ENCODE peak calls at places on chromosome 7, in six cellular contexts. G is activated CD8-positive, alpha-beta T cell treated with anti-CD3 and anti-CD28 coated beads for 36 hours; A is endothelial cell; H is neural crest cell; P is astrocyte of the spinal cord; K is GM20000. C is an unnamed sample.

GRCh38 chr7:82348251-82348650 is 95.3 kb downstream of the CACNA2D1 start:
- DNase-seq in P (no peak), H (no peak), K (no peak), G (no peak), A (no peak), C (no peak)

GRCh38 chr7:51430480-51431086 is 114.0 kb upstream of the COBL start:
- DNase-seq in H (peak; percentile 70), A (peak; percentile 71), P (peak; percentile 39), K (peak; percentile 56), G (peak; percentile 63), C (peak; percentile 62)

GRCh38 chr7:18352339-18353255 is 143.0 kb upstream of the HDAC9 start:
- DNase-seq in P (peak; percentile 82), A (peak; percentile 60), H (peak; percentile 45), G (peak; percentile 46), K (peak; percentile 30), C (peak; percentile 12)

GRCh38 chr7:90692396-90692795 is 96.3 kb downstream of the CDK14 start:
- DNase-seq in G (no peak), H (no peak), K (no peak), P (peak; percentile 57), A (no peak), C (no peak)

GRCh38 chr7:103592844-103593243 is 146.8 kb upstream of the SLC26A5 start:
- DNase-seq in G (no peak), P (no peak), H (no peak), A (no peak), K (no peak), C (no peak)

GRCh38 chr7:137970263-137970975 is 31.5 kb downstream of the CREB3L2 start:
- DNase-seq in P (peak; percentile 92), K (no peak), A (no peak), G (no peak), H (no peak), C (no peak)

GRCh38 chr7:31122649-31123058 is 70.5 kb downstream of the ADCYAP1R1 start:
- DNase-seq in G (peak; percentile 64), H (peak; percentile 61), P (peak; percentile 85), A (peak; percentile 73), K (peak; percentile 51), C (peak; percentile 59)

GRCh38 chr7:42046483-42046882 is 190.5 kb downstream of the GLI3 start:
- DNase-seq in A (no peak), G (no peak), K (no peak), P (peak; percentile 39), H (no peak), C (no peak)

GRCh38 chr7:136687693-136688322 is 180.6 kb upstream of the CHRM2 start:
- DNase-seq in P (peak; percentile 31), K (peak; percentile 5), A (peak; percentile 22), G (peak; percentile 4), H (peak; percentile 14), C (peak; percentile 17)

GRCh38 chr7:150963707-150964559 is 14.2 kb downstream of the KCNH2 start:
- DNase-seq in P (no peak), A (no peak), H (no peak), K (no peak), G (no peak), C (no peak)

GRCh38 chr7:150966002-150966401 is 12.1 kb downstream of the KCNH2 start:
- DNase-seq in K (no peak), A (peak; percentile 57), G (no peak), P (no peak), H (no peak), C (no peak)

GRCh38 chr7:150965273-150965830 is 12.8 kb downstream of the KCNH2 start:
- DNase-seq in P (no peak), G (no peak), H (no peak), A (no peak), K (no peak), C (no peak)

GRCh38 chr7:150962743-150963399 is 15.2 kb downstream of the KCNH2 start:
- DNase-seq in G (peak; percentile 69), A (peak; percentile 69), P (peak; percentile 25), K (peak; percentile 89), H (peak; percentile 62), C (peak; percentile 92)

GRCh38 chr7:150964593-150965111 is 13.5 kb downstream of the KCNH2 start:
- DNase-seq in K (no peak), G (no peak), A (no peak), H (no peak), P (no peak), C (no peak)
- TF ChIP-seq CTCF in K (no peak), G (no peak), A (peak; percentile 21), H (no peak), P (no peak), C (no peak)

GRCh38 chr7:35816514-35816913 is 15.7 kb downstream of the SEPTIN7 start:
- DNase-seq in H (no peak), P (no peak), A (no peak), K (no peak), G (no peak), C (no peak)
- TF ChIP-seq CTCF in H (no peak), P (no peak), A (no peak), K (no peak), G (no peak), C (no peak)

GRCh38 chr7:35725280-35725680 is 30.3 kb upstream of the HERPUD2 start:
- DNase-seq in G (peak; percentile 72), P (no peak), A (no peak), K (peak; percentile 59), H (no peak), C (peak; percentile 64)
- TF ChIP-seq CTCF in G (peak; percentile 44), P (no peak), A (no peak), K (peak; percentile 34), H (no peak), C (peak; percentile 60)

DNA sequence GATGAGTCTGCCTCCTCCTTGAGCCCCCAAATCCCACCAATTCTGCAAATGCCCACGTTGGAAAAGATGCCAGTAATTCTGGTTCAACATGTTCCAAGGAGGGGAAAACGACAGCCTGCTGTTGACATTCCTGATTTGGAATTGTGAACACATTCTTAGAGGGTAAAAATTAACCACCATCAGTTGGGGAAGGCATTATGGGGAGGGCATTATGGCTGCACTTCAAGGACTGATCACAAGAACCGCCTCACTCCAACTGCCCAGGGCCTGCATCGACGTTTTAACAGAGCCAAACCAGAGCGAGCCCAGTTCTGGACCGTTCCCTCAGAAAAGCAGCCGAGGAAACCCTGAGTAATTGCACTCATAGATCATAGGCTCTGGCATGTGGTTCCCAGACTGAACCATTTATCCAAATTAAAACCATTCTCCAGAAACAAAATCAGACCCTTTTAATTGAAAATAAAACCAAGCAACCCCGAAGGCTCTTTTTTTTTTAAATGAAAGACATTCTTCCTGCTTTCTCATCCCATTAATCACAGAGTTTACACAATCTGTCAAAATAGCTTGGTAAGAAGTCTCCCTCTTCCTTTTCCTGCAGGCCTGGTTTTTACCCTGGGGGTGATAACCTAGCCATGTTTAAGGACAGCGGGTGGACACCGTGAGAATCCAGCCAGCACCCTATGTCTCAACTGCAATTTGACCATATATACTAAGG is 8.0 kb downstream of the TNS3 start:
- DNase-seq in K (no peak), G (no peak), P (peak; percentile 59), A (no peak), H (no peak), C (no peak)
- TF ChIP-seq CTCF in K (no peak), G (no peak), P (no peak), A (no peak), H (no peak), C (no peak)

DNA sequence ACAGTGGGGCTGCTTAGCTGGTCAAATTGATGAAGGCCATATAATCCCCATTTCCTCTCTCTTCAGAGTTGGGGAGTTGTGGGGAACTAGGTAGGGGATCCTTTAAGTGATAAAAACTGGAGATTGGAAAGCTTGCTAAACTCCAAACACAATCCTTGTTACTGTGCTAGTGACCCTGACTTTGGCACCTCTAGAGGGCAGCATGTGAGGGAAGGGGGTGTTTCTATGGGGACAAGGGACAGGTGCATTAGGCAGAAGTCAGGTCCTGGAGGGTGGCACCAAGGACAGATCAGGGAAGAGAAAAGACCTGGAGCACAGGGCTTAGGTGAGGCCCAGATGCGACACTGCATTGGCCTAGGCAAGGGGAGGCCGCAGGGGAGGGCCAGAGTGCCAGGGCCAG is 66.9 kb downstream of the CDHR3 start:
- DNase-seq in K (no peak), H (no peak), A (no peak), G (no peak), P (no peak), C (no peak)
- TF ChIP-seq CTCF in K (no peak), H (no peak), A (no peak), G (no peak), P (no peak), C (peak; percentile 14)

GRCh38 chr7:157238087-157238486 is 98.7 kb upstream of the DNAJB6 start:
- DNase-seq in K (no peak), P (no peak), A (no peak), G (no peak), H (peak; percentile 6), C (no peak)
- TF ChIP-seq CTCF in K (no peak), P (peak; percentile 14), A (no peak), G (no peak), H (peak; percentile 29), C (no peak)

GRCh38 chr7:104895851-104896236 is 118.2 kb upstream of the KMT2E start:
- DNase-seq in G (no peak), K (no peak), P (no peak), H (no peak), A (no peak), C (no peak)

GRCh38 chr7:104891949-104892348 is 122.1 kb upstream of the KMT2E start:
- DNase-seq in P (no peak), H (no peak), K (no peak), G (no peak), A (no peak), C (no peak)

GRCh38 chr7:104894313-104894712 is 119.7 kb upstream of the KMT2E start:
- DNase-seq in K (no peak), H (no peak), G (no peak), A (no peak), P (no peak), C (no peak)

GRCh38 chr7:104894998-104895850 is 118.8 kb upstream of the KMT2E start:
- DNase-seq in P (no peak), H (no peak), K (no peak), A (no peak), G (no peak), C (no peak)

GRCh38 chr7:104890216-104890615 is 123.8 kb upstream of the KMT2E start:
- DNase-seq in K (no peak), G (no peak), P (no peak), H (no peak), A (no peak), C (no peak)
- TF ChIP-seq CTCF in K (no peak), G (no peak), P (no peak), H (no peak), A (no peak), C (no peak)